ENCODE peak calls at places on chromosomes 4 and X, in seven cellular contexts. One of them, this sample, is unnamed.

GRCh38 chr4:24471623-24472510 is 112.5 kb downstream of the DHX15 start:
- DNase-seq in transverse colon: peak
- DNase-seq in IMR-90: no peak
- DNase-seq in HCT116: no peak
- DNase-seq in endothelial cell of umbilical vein: no peak
- DNase-seq in sigmoid colon: peak
- DNase-seq in heart left ventricle: peak
- DNase-seq in this sample: no peak

GRCh38 chr4:82799006-82799881 is 648 bp upstream of the SCD5 start:
- DNase-seq in heart left ventricle: no peak
- DNase-seq in endothelial cell of umbilical vein: peak
- DNase-seq in sigmoid colon: no peak
- DNase-seq in transverse colon: peak
- DNase-seq in IMR-90: no peak
- DNase-seq in HCT116: no peak
- DNase-seq in this sample: no peak

GRCh38 chr4:25441519-25442117 is 64.6 kb downstream of the ANAPC4 start:
- DNase-seq in heart left ventricle: peak
- DNase-seq in HCT116: peak
- DNase-seq in transverse colon: peak
- DNase-seq in sigmoid colon: no peak
- DNase-seq in IMR-90: peak
- DNase-seq in endothelial cell of umbilical vein: peak
- DNase-seq in this sample: peak

GRCh38 chrX:142804085-142804484 is 221.6 kb upstream of the SPANXN4 start:
- DNase-seq in IMR-90: no peak
- DNase-seq in transverse colon: no peak
- DNase-seq in sigmoid colon: no peak
- DNase-seq in HCT116: no peak
- DNase-seq in heart left ventricle: no peak
- DNase-seq in endothelial cell of umbilical vein: no peak
- DNase-seq in this sample: no peak

GRCh38 chrX:154136627-154137161 is 7.3 kb upstream of the OPN1LW start:
- DNase-seq in HCT116: peak
- DNase-seq in sigmoid colon: peak
- DNase-seq in transverse colon: peak
- DNase-seq in heart left ventricle: peak
- DNase-seq in endothelial cell of umbilical vein: peak
- DNase-seq in IMR-90: peak
- DNase-seq in this sample: peak

GRCh38 chr4:56607926-56608325 is 73.2 kb downstream of the HOPX start:
- DNase-seq in heart left ventricle: no peak
- DNase-seq in transverse colon: no peak
- DNase-seq in HCT116: no peak
- DNase-seq in endothelial cell of umbilical vein: no peak
- DNase-seq in sigmoid colon: no peak
- DNase-seq in IMR-90: no peak
- DNase-seq in this sample: no peak

GRCh38 chr4:828641-829271 is 2.8 kb upstream of the CPLX1 start:
- DNase-seq in transverse colon: no peak
- DNase-seq in IMR-90: no peak
- DNase-seq in HCT116: no peak
- DNase-seq in heart left ventricle: peak
- DNase-seq in endothelial cell of umbilical vein: no peak
- DNase-seq in sigmoid colon: peak
- DNase-seq in this sample: no peak

GRCh38 chr4:65658117-65658516 is 12.2 kb downstream of the EPHA5 start:
- DNase-seq in HCT116: no peak
- DNase-seq in sigmoid colon: no peak
- DNase-seq in endothelial cell of umbilical vein: no peak
- DNase-seq in heart left ventricle: no peak
- DNase-seq in IMR-90: no peak
- DNase-seq in transverse colon: no peak
- DNase-seq in this sample: no peak

GRCh38 chr4:156505341-156505955 is 466.2 kb downstream of the PDGFC start:
- DNase-seq in IMR-90: no peak
- DNase-seq in sigmoid colon: no peak
- DNase-seq in endothelial cell of umbilical vein: no peak
- DNase-seq in heart left ventricle: no peak
- DNase-seq in HCT116: no peak
- DNase-seq in transverse colon: no peak
- DNase-seq in this sample: no peak

GRCh38 chr4:18645356-18645755 is 623.8 kb upstream of the LCORL start:
- DNase-seq in HCT116: no peak
- DNase-seq in sigmoid colon: no peak
- DNase-seq in IMR-90: no peak
- DNase-seq in endothelial cell of umbilical vein: no peak
- DNase-seq in transverse colon: no peak
- DNase-seq in heart left ventricle: no peak
- DNase-seq in this sample: no peak

GRCh38 chr4:29861307-29861706 is 858.9 kb upstream of the PCDH7 start:
- DNase-seq in sigmoid colon: no peak
- DNase-seq in transverse colon: no peak
- DNase-seq in heart left ventricle: no peak
- DNase-seq in HCT116: peak
- DNase-seq in endothelial cell of umbilical vein: no peak
- DNase-seq in IMR-90: no peak
- DNase-seq in this sample: peak

GRCh38 chr4:185713272-185713671 is 98.7 kb downstream of the SORBS2 start:
- DNase-seq in HCT116: no peak
- DNase-seq in transverse colon: no peak
- DNase-seq in sigmoid colon: no peak
- DNase-seq in IMR-90: no peak
- DNase-seq in heart left ventricle: no peak
- DNase-seq in endothelial cell of umbilical vein: peak
- DNase-seq in this sample: no peak

GRCh38 chrX:526295-527224 is 104.0 kb upstream of the SHOX start:
- DNase-seq in IMR-90: no peak
- DNase-seq in endothelial cell of umbilical vein: no peak
- DNase-seq in transverse colon: no peak
- DNase-seq in sigmoid colon: no peak
- DNase-seq in HCT116: no peak
- DNase-seq in heart left ventricle: no peak
- DNase-seq in this sample: no peak

GRCh38 chr4:74904509-74904908 is 28.4 kb upstream of the PARM1 start:
- DNase-seq in heart left ventricle: no peak
- DNase-seq in endothelial cell of umbilical vein: no peak
- DNase-seq in sigmoid colon: no peak
- DNase-seq in IMR-90: no peak
- DNase-seq in transverse colon: no peak
- DNase-seq in HCT116: no peak
- DNase-seq in this sample: no peak

GRCh38 chr4:151250706-151251105 is 26.3 kb upstream of the PRSS48 start:
- DNase-seq in heart left ventricle: no peak
- DNase-seq in endothelial cell of umbilical vein: no peak
- DNase-seq in transverse colon: no peak
- DNase-seq in HCT116: no peak
- DNase-seq in sigmoid colon: no peak
- DNase-seq in IMR-90: no peak
- DNase-seq in this sample: no peak

GRCh38 chr4:14908635-14909034 is 93.6 kb upstream of the CPEB2 start:
- DNase-seq in sigmoid colon: no peak
- DNase-seq in IMR-90: peak
- DNase-seq in endothelial cell of umbilical vein: no peak
- DNase-seq in heart left ventricle: no peak
- DNase-seq in transverse colon: no peak
- DNase-seq in HCT116: peak
- DNase-seq in this sample: no peak

GRCh38 chr4:82851902-82852750 is 38.8 kb downstream of the SEC31A start:
- DNase-seq in heart left ventricle: no peak
- DNase-seq in endothelial cell of umbilical vein: peak
- DNase-seq in sigmoid colon: no peak
- DNase-seq in IMR-90: peak
- DNase-seq in transverse colon: no peak
- DNase-seq in HCT116: peak
- DNase-seq in this sample: peak

GRCh38 chr4:145179201-145179860 is 1.1 kb downstream of the OTUD4 start:
- DNase-seq in HCT116: peak
- DNase-seq in IMR-90: peak
- DNase-seq in heart left ventricle: peak
- DNase-seq in endothelial cell of umbilical vein: peak
- DNase-seq in transverse colon: peak
- DNase-seq in sigmoid colon: peak
- DNase-seq in this sample: peak
- TF ChIP-seq POLR2A in HCT116: no peak
- TF ChIP-seq POLR2A in IMR-90: peak
- TF ChIP-seq POLR2A in heart left ventricle: no peak
- TF ChIP-seq POLR2A in endothelial cell of umbilical vein: peak
- TF ChIP-seq POLR2A in transverse colon: peak
- TF ChIP-seq POLR2A in sigmoid colon: no peak
- TF ChIP-seq POLR2A in this sample: peak

DNA sequence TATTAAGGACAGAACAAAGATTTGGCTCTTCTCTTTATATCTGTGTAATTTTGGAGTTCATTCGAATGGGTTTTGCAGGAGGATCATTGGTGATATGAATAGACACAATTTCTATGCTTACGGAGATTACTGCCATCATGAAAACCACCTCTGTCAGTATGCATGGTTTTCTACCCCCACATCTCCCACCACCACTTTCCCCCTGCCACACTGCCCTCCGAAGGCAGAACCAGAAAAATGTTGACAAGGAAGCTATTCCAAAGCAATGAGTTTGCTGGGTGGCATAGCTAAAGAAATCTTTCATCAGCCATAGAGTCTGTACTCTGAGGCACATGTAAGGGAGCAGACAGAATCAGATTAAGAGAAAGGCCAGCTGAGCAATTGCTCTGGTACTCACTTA is 567.3 kb upstream of the ACTRT1 start:
- DNase-seq in heart left ventricle: no peak
- DNase-seq in IMR-90: no peak
- DNase-seq in sigmoid colon: no peak
- DNase-seq in HCT116: no peak
- DNase-seq in transverse colon: no peak
- DNase-seq in endothelial cell of umbilical vein: no peak
- DNase-seq in this sample: no peak
- TF ChIP-seq POLR2A in heart left ventricle: no peak
- TF ChIP-seq POLR2A in IMR-90: no peak
- TF ChIP-seq POLR2A in sigmoid colon: no peak
- TF ChIP-seq POLR2A in HCT116: no peak
- TF ChIP-seq POLR2A in transverse colon: no peak
- TF ChIP-seq POLR2A in endothelial cell of umbilical vein: no peak
- TF ChIP-seq POLR2A in this sample: no peak

DNA sequence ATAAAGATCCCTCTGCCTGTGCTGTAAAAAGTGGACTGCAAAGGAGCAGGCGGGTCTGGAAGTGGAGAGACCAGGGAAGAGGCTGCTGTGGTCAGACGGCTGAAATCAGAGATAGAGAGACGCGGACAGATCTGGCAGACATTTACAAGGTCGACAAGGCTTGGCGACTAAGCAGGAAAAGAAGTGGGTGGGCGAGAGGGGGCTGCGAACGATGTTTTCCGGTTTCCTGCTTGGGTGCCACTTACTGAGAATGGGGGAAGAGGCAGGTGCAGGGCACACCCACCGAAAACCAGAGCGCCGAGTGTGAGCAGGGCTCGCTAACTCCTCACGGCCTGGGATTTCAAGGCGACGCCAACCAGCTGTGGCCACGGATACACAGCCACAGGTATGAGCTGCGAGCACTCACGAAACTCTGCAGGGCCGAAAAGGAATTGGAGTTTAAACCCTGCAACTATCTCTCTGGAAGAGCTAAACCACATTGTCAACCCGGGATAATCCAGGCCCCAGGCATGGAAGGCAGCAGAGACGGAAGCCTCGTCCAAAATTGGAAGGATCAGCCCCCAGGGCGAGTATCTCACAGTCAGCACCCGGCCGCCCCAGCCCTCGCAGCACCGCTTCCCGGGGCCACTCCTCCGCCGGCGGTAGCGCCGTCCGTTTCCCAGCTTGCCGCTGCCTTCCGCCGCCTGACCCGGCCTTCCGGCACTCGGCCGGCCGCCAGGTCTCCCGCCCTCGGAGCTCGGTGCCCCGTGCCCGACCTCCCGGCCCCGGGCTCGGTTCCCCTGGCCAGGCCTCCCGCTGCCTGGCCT is 824 bp downstream of the CASP3 start:
- DNase-seq in heart left ventricle: peak
- DNase-seq in endothelial cell of umbilical vein: peak
- DNase-seq in transverse colon: peak
- DNase-seq in sigmoid colon: peak
- DNase-seq in HCT116: no peak
- DNase-seq in IMR-90: peak
- DNase-seq in this sample: peak
- TF ChIP-seq POLR2A in heart left ventricle: no peak
- TF ChIP-seq POLR2A in endothelial cell of umbilical vein: peak
- TF ChIP-seq POLR2A in transverse colon: no peak
- TF ChIP-seq POLR2A in sigmoid colon: no peak
- TF ChIP-seq POLR2A in HCT116: no peak
- TF ChIP-seq POLR2A in IMR-90: no peak
- TF ChIP-seq POLR2A in this sample: no peak

GRCh38 chr4:1870328-1870577 is 940 bp upstream of the NSD2 start:
- DNase-seq in sigmoid colon: peak
- DNase-seq in heart left ventricle: peak
- DNase-seq in endothelial cell of umbilical vein: no peak
- DNase-seq in IMR-90: peak
- DNase-seq in transverse colon: peak
- DNase-seq in HCT116: peak
- DNase-seq in this sample: peak
- TF ChIP-seq POLR2A in sigmoid colon: no peak
- TF ChIP-seq POLR2A in heart left ventricle: no peak
- TF ChIP-seq POLR2A in endothelial cell of umbilical vein: no peak
- TF ChIP-seq POLR2A in IMR-90: no peak
- TF ChIP-seq POLR2A in transverse colon: no peak
- TF ChIP-seq POLR2A in HCT116: no peak
- TF ChIP-seq POLR2A in this sample: no peak

This sample was measured in erythroblast.